ENCODE peak calls at places on chromosome 12, in five cellular contexts. I is bronchial epithelial cell, A is Panc1, U is upper lobe of left lung, T is PC-3. G is an unnamed sample. For H3K36me3, the result is how much of the 10 kb centered on the place peaks cover.

GRCh38 chr12:69570000-69570516 is 15.2 kb upstream of the CCT2 start:
- DNase-seq in I (peak), A (no peak), U (no peak), T (peak), G (no peak)

GRCh38 chr12:51705450-51705849 is 114.4 kb downstream of the SCN8A start:
- DNase-seq in I (peak), A (no peak), U (no peak), T (peak), G (no peak)

GRCh38 chr12:19764408-19764807 is 325.1 kb downstream of the AEBP2 start:
- DNase-seq in I (peak), A (no peak), U (no peak), T (peak), G (no peak)

GRCh38 chr12:128507470-128507869 is 240.5 kb downstream of the TMEM132C start:
- DNase-seq in I (no peak), A (no peak), U (no peak), T (no peak), G (no peak)

GRCh38 chr12:96399081-96399918 is 939 bp downstream of the CDK17 start:
- DNase-seq in I (peak), A (no peak), U (peak), T (peak), G (no peak)

GRCh38 chr12:4064008-4064407 is 190.8 kb upstream of the PARP11 start:
- DNase-seq in I (no peak), A (no peak), U (no peak), T (no peak), G (no peak)

GRCh38 chr12:95002754-95003153 is 743 bp downstream of the NDUFA12 start:
- DNase-seq in I (no peak), A (no peak), U (no peak), T (no peak), G (no peak)

GRCh38 chr12:100953217-100953616 is 158.6 kb downstream of the ANO4 start:
- DNase-seq in I (peak), A (no peak), U (no peak), T (no peak), G (no peak)

GRCh38 chr12:3681595-3681921 is 71.4 kb downstream of the CRACR2A start:
- DNase-seq in I (no peak), A (no peak), U (no peak), T (no peak), G (no peak)

GRCh38 chr12:11513288-11513687 is 117.9 kb upstream of the PRB2 start:
- DNase-seq in I (peak), A (no peak), U (no peak), T (peak), G (no peak)

GRCh38 chr12:5376591-5377207 is 55.2 kb upstream of the NTF3 start:
- DNase-seq in I (no peak), A (no peak), U (no peak), T (peak), G (no peak)

GRCh38 chr12:120466560-120467315 is 2.8 kb downstream of the SRSF9 start:
- DNase-seq in I (peak), A (no peak), U (no peak), T (peak), G (no peak)

GRCh38 chr12:56994231-56994746 is 12.1 kb downstream of the ZBTB39 start:
- DNase-seq in I (no peak), A (no peak), U (no peak), T (no peak), G (no peak)

GRCh38 chr12:20800160-20800559 is 10.3 kb upstream of the SLCO1B3 start:
- DNase-seq in I (no peak), A (no peak), U (no peak), T (no peak), G (no peak)

GRCh38 chr12:14403293-14403692 is 37.8 kb downstream of the ATF7IP start:
- DNase-seq in I (no peak), A (no peak), U (no peak), T (no peak), G (no peak)

GRCh38 chr12:118044075-118044474 is 16.9 kb downstream of the WSB2 start:
- DNase-seq in I (no peak), A (no peak), U (no peak), T (no peak), G (no peak)
- H3K36me3 ChIP-seq in I (under half), A (under half), U (under half), T (under half), G (under half)

DNA sequence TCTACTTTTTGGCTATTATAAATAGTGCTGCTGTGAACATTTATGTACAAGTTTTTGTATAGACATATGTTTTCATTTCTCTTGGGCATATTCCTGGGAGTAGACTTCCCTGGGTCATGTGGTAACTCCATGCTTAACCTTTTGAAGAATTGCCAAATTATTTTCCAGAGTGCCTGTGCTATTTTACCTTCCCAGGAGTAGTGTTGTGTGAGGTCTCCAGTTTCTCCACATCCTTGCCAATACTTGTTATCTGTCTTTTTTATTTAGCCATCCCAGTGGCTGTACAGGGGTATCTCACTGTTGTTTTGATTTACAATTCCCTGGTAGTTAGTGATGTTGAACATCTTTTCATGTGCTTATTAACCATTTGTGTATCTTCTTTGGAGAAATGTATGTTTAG is 18.9 kb downstream of the UBE3B start:
- DNase-seq in I (no peak), A (no peak), U (no peak), T (no peak), G (no peak)
- H3K36me3 ChIP-seq in I (under half), A (under half), U (half or more), T (under half), G (under half)

DNA sequence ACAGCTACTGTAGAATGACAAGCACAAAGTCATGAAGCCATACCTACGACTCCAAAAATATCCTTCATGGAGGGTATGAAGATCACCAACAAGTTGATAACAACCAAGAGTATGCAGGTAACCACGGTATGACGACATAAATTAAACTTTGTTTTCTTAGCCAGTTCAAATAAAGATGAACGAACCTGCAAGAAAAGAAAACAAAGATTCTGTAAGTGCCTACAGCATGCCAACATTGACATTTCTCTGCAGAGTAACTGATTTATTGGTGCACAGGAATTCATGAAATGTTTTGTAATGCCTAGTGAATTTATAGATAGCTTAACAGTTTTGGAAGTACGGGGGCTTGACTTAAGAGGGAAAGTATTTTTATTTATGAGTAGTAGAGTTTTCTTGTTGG is 71.0 kb downstream of the SLC38A1 start:
- DNase-seq in I (no peak), A (no peak), U (no peak), T (no peak), G (no peak)
- H3K36me3 ChIP-seq in I (under half), A (under half), U (under half), T (half or more), G (under half)

GRCh38 chr12:1779783-1780182 is 40.6 kb upstream of the LRTM2 start:
- DNase-seq in I (no peak), A (no peak), U (no peak), T (no peak), G (no peak)

GRCh38 chr12:1778911-1779310 is 41.5 kb upstream of the LRTM2 start:
- DNase-seq in I (no peak), A (no peak), U (no peak), T (no peak), G (no peak)

GRCh38 chr12:1776139-1776975 is 44.0 kb upstream of the LRTM2 start:
- DNase-seq in I (peak), A (no peak), U (no peak), T (peak), G (no peak)

GRCh38 chr12:1773937-1774655 is 46.3 kb upstream of the LRTM2 start:
- DNase-seq in I (no peak), A (no peak), U (no peak), T (no peak), G (no peak)

GRCh38 chr12:1777798-1778197 is 42.6 kb upstream of the LRTM2 start:
- DNase-seq in I (peak), A (no peak), U (no peak), T (peak), G (no peak)
- H3K36me3 ChIP-seq in I (under half), A (under half), U (under half), T (under half), G (under half)

DNA sequence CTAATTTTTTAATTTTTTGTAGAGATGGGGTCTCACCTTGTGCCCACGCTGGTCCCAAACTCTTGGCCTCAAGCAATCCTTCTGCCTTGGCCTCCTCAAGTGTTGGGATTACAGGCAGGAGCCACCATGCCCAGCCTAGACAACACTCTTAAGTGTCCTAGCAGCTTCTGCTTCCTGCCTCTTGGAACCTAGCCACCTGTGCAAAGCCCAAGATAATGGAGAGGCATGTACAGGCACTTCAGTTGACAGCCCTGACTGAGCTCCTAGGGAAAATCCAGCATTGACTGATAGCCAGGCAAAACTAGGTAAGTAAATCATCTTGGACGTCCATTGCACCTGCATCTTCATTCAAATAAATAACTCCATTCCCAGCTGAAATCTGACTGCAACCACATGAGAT is 15.5 kb downstream of the COX14 start:
- DNase-seq in I (peak), A (no peak), U (no peak), T (no peak), G (no peak)
- H3K36me3 ChIP-seq in I (under half), A (under half), U (under half), T (under half), G (under half)

GRCh38 chr12:48771588-48772112 is 17.2 kb downstream of the ADCY6 start:
- DNase-seq in I (no peak), A (no peak), U (no peak), T (no peak), G (no peak)

GRCh38 chr12:48775299-48775698 is 13.6 kb downstream of the ADCY6 start:
- DNase-seq in I (no peak), A (no peak), U (no peak), T (no peak), G (no peak)

GRCh38 chr12:48770756-48771155 is 18.1 kb downstream of the ADCY6 start:
- DNase-seq in I (no peak), A (no peak), U (no peak), T (no peak), G (no peak)

GRCh38 chr12:48775991-48776649 is 12.8 kb downstream of the ADCY6 start:
- DNase-seq in I (no peak), A (no peak), U (peak), T (no peak), G (no peak)

DNA sequence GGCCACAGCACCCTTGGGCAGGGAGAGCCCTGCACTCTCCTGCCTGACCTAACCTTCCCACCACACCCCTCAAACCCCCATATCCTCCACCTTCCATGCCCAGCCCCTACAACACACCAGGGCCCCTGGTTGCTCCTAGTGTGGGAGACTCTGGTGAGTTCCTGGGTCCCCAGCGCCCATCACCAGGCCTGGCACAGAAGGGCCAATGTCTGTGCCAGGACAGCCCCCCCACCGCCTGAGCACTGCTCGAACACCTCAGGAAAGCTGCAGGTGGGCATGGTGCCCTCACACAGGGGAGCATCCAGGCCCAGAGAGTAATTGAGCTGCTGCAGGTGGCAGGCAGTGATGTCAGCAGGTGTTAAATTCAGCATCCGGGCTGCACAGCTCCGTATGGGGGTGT is 15.2 kb downstream of the ADCY6 start:
- DNase-seq in I (no peak), A (no peak), U (no peak), T (no peak), G (no peak)
- H3K36me3 ChIP-seq in I (under half), A (under half), U (half or more), T (under half), G (under half)